ENCODE peak calls at places on chromosomes 3 and 15, in nine cellular contexts. B, Y, Q, K, P, R, T, D and O are unnamed samples.
A peak's percentile ranks its signal among the peaks of the same experiment; 100 is the strongest.

GRCh38 chr15:74655424-74655823 is 39.8 kb downstream of the CLK3 start:
- DNase-seq in T (no peak), B (no peak), Y (no peak), P (no peak), D (no peak), K (no peak), R (no peak), Q (no peak), O (no peak)

GRCh38 chr3:186075931-186076567 is 32.8 kb downstream of the ETV5 start:
- DNase-seq in R (no peak), P (no peak), K (no peak), D (no peak), Q (no peak), T (no peak), B (no peak), Y (peak; percentile 35), O (no peak)

GRCh38 chr3:9347086-9347485 is 15.8 kb upstream of the THUMPD3 start:
- DNase-seq in P (no peak), Q (no peak), K (no peak), B (no peak), T (no peak), D (no peak), Y (no peak), R (no peak), O (no peak)

GRCh38 chr3:24674261-24674660 is 179.6 kb upstream of the THRB start:
- DNase-seq in P (no peak), R (no peak), T (no peak), K (no peak), Y (no peak), D (no peak), B (no peak), Q (no peak), O (no peak)

GRCh38 chr15:74826372-74826819 is at the start of gene CPLX3:
- DNase-seq in Q (no peak), Y (no peak), B (no peak), D (no peak), P (no peak), R (no peak), T (no peak), K (no peak), O (peak; percentile 50)

GRCh38 chr3:172550347-172550943 is 27.2 kb upstream of the TNFSF10 start:
- DNase-seq in K (no peak), D (no peak), P (no peak), Q (no peak), B (peak; percentile 80), T (no peak), R (no peak), Y (peak; percentile 98), O (no peak)

GRCh38 chr3:194422188-194422587 is 23.1 kb upstream of the GP5 start:
- DNase-seq in D (no peak), P (no peak), Y (no peak), R (no peak), Q (no peak), T (no peak), K (no peak), B (peak; percentile 9), O (no peak)

GRCh38 chr3:66047321-66048050 is 8.8 kb upstream of the MAGI1 start:
- DNase-seq in D (no peak), K (no peak), B (no peak), Q (no peak), R (peak; percentile 18), T (no peak), P (no peak), Y (peak; percentile 31), O (no peak)

GRCh38 chr3:184532940-184533732 is 28.4 kb upstream of the EPHB3 start:
- DNase-seq in T (no peak), K (no peak), B (no peak), R (no peak), Q (no peak), Y (no peak), P (no peak), D (no peak), O (no peak)

GRCh38 chr3:149245738-149246451 is 24.3 kb upstream of the CP start:
- DNase-seq in B (peak; percentile 86), Y (peak; percentile 75), D (no peak), R (no peak), Q (no peak), P (no peak), K (no peak), T (no peak), O (no peak)

GRCh38 chr3:76061654-76062053 is 276.3 kb upstream of the ZNF717 start:
- DNase-seq in Q (no peak), B (no peak), T (no peak), Y (no peak), R (no peak), D (no peak), K (no peak), P (no peak), O (no peak)

GRCh38 chr3:50186096-50186495 is 5.3 kb upstream of the GNAT1 start:
- DNase-seq in T (no peak), P (no peak), D (no peak), K (no peak), R (no peak), Q (no peak), B (no peak), Y (no peak), O (no peak)

GRCh38 chr3:70360985-70361384 is 48.5 kb upstream of the MDFIC2 start:
- DNase-seq in Q (no peak), D (no peak), Y (peak; percentile 13), R (no peak), P (no peak), B (peak; percentile 4), K (no peak), T (no peak), O (no peak)

GRCh38 chr15:79007066-79007465 is 62.2 kb upstream of the CTSH start:
- DNase-seq in K (peak; percentile 59), B (peak; percentile 32), T (no peak), D (no peak), Y (no peak), Q (peak; percentile 36), P (peak; percentile 48), R (no peak), O (peak; percentile 53)

GRCh38 chr15:33934396-33934795 is 33.9 kb upstream of the CHRM5 start:
- DNase-seq in T (no peak), Q (no peak), D (no peak), K (no peak), B (no peak), P (no peak), Y (no peak), R (no peak), O (no peak)

GRCh38 chr3:161264771-161265343 is 43.7 kb downstream of the NMD3 start:
- DNase-seq in P (no peak), T (no peak), D (no peak), B (no peak), K (no peak), R (no peak), Y (no peak), Q (no peak), O (no peak)

GRCh38 chr3:31840252-31840651 is 140.8 kb downstream of the OSBPL10 start:
- DNase-seq in R (no peak), P (no peak), D (no peak), B (no peak), Y (peak; percentile 47), Q (no peak), K (no peak), T (no peak), O (no peak)

GRCh38 chr3:141405025-141405424 is 36.7 kb downstream of the ZBTB38 start:
- DNase-seq in T (no peak), Y (no peak), K (no peak), Q (no peak), B (peak; percentile 45), R (no peak), D (no peak), P (no peak), O (no peak)

GRCh38 chr15:71733122-71733521 is 77.2 kb upstream of the NR2E3 start:
- DNase-seq in D (no peak), Q (no peak), B (no peak), K (no peak), Y (no peak), R (no peak), T (no peak), P (no peak), O (no peak)

GRCh38 chr3:153357436-153357835 is 195.4 kb downstream of the RAP2B start:
- DNase-seq in K (no peak), Y (no peak), Q (no peak), T (no peak), P (no peak), B (peak; percentile 46), D (no peak), R (no peak), O (no peak)

GRCh38 chr3:37225481-37225880 is 51.1 kb upstream of the LRRFIP2 start:
- DNase-seq in B (no peak), T (no peak), K (no peak), D (no peak), P (no peak), Y (no peak), R (no peak), Q (no peak), O (no peak)
- H3K4me3 ChIP-seq in B (no peak overlapping the region), T (no peak overlapping the region), K (no peak overlapping the region), D (no peak overlapping the region), P (no peak overlapping the region), Y (no peak overlapping the region), R (no peak overlapping the region), Q (no peak overlapping the region), O (no peak overlapping the region)

GRCh38 chr3:126472277-126473006 is 3.2 kb downstream of the ZXDC start:
- DNase-seq in B (peak; percentile 39), T (peak; percentile 85), R (peak; percentile 95), Q (peak; percentile 88), K (peak; percentile 89), Y (peak; percentile 95), D (peak; percentile 85), P (peak; percentile 97), O (peak; percentile 40)
- H3K4me3 ChIP-seq in B (peak overlapping the region; percentile 77), T (no peak overlapping the region), R (peak overlapping the region; percentile 70), Q (peak overlapping the region; percentile 60), K (peak overlapping the region; percentile 65), Y (peak overlapping the region; percentile 24), D (peak overlapping the region; percentile 77), P (peak overlapping the region; percentile 75), O (no peak overlapping the region)

DNA sequence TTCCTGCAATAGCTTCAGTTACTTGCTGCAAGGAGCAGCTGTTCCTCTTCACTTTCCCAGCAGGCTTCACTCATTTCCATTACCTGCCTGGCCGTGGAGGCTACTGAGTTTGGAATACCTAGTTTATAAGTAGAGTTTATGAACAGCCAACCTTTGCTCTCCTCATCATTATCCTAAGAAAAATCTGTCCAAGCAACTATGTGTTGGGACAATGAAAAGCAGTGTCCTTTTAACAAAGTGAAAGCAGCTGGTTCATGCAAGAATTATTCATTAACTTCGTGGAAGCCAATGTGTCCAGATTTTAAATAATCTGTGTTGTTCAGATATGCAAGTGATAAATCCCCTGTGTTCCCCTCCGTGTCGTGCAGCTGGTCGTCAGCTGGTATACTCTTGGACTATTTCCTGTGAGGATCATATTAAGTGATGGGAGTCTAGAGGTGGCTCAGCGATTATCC is 39.3 kb upstream of the SSR3 start:
- DNase-seq in K (no peak), D (no peak), B (no peak), T (no peak), R (no peak), Q (no peak), Y (no peak), P (no peak), O (peak; percentile 15)
- H3K4me3 ChIP-seq in K (no peak overlapping the region), D (peak overlapping the region; percentile 23), B (no peak overlapping the region), T (no peak overlapping the region), R (peak overlapping the region; percentile 35), Q (peak overlapping the region; percentile 36), Y (no peak overlapping the region), P (no peak overlapping the region), O (no peak overlapping the region)

DNA sequence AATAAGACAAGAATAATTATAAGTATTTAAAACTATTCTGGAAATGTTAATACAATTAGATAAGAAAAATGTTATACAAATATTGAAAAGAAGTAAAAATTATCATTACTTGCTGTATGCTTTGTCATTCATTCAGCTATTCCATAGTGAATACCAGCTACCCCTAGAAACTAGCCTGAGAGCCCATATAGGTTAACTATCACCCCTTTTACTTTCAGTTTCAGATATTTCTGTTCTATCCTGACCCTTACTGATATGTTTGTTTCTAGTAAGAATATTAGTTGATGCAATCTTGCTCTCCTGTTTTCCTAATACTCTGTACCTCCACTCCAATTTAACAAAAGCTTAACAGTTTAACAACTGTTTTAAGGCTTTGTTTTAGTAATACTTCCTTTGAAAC is 31.6 kb downstream of the FAM227B start:
- DNase-seq in P (no peak), T (no peak), Y (no peak), K (no peak), B (no peak), Q (no peak), R (no peak), D (no peak), O (no peak)
- H3K4me3 ChIP-seq in P (no peak overlapping the region), T (no peak overlapping the region), Y (no peak overlapping the region), K (no peak overlapping the region), B (no peak overlapping the region), Q (no peak overlapping the region), R (no peak overlapping the region), D (no peak overlapping the region), O (no peak overlapping the region)